ENCODE peak calls at places on chromosomes 3 and 15, in ten cellular contexts. N, U, K, T, P, H, X, L, Z and F are unnamed samples.
A peak's percentile ranks its signal among the peaks of the same experiment; 100 is the strongest.

GRCh38 chr3:157176108-157176507 is 16.2 kb upstream of the CCNL1 start:
- DNase-seq in K (no peak), Z (no peak), P (peak; percentile 48), L (no peak), T (no peak), N (no peak), H (peak; percentile 50), U (no peak), X (no peak), F (no peak)

GRCh38 chr3:90091557-90091956 is 984.1 kb downstream of the EPHA3 start:
- DNase-seq in K (peak; percentile 26), H (peak; percentile 43), L (no peak), U (peak; percentile 14), P (peak; percentile 48), N (no peak), Z (no peak), T (no peak), X (peak; percentile 17), F (no peak)

GRCh38 chr15:69080203-69080957 is 65.9 kb downstream of the NOX5 start:
- DNase-seq in T (peak; percentile 16), N (no peak), H (no peak), X (no peak), L (no peak), K (no peak), U (peak; percentile 48), Z (no peak), P (no peak), F (no peak)

GRCh38 chr15:67063689-67064606 is 1.5 kb upstream of the SMAD3 start:
- DNase-seq in U (no peak), N (no peak), X (peak; percentile 64), Z (no peak), T (no peak), P (no peak), L (no peak), H (no peak), K (peak; percentile 22), F (no peak)

GRCh38 chr3:69008980-69009379 is 4.5 kb downstream of the EOGT start:
- DNase-seq in N (no peak), L (no peak), P (no peak), T (no peak), H (peak; percentile 25), X (no peak), U (no peak), K (no peak), Z (no peak), F (no peak)

GRCh38 chr3:194168994-194169393 is 33.0 kb downstream of the HES1 start:
- DNase-seq in N (no peak), Z (no peak), P (no peak), H (no peak), X (no peak), K (no peak), U (peak; percentile 11), L (no peak), T (no peak), F (no peak)

GRCh38 chr15:72758195-72758594 is 25.4 kb downstream of the ADPGK start:
- DNase-seq in N (no peak), P (peak; percentile 89), K (no peak), T (peak; percentile 86), X (no peak), Z (peak; percentile 76), H (peak; percentile 97), L (no peak), U (peak; percentile 81), F (no peak)

GRCh38 chr3:172341482-172342059 is 106.7 kb downstream of the GHSR start:
- DNase-seq in T (peak; percentile 61), H (peak; percentile 79), U (peak; percentile 50), X (peak; percentile 75), Z (no peak), L (no peak), N (peak; percentile 38), P (peak; percentile 48), K (no peak), F (no peak)

GRCh38 chr3:65401359-65401810 is 637.3 kb downstream of the MAGI1 start:
- DNase-seq in X (no peak), T (no peak), N (no peak), K (no peak), U (no peak), P (no peak), H (no peak), Z (no peak), L (no peak), F (no peak)

GRCh38 chr15:88913017-88913849 is at the start of gene MFGE8:
- DNase-seq in N (peak; percentile 75), P (peak; percentile 88), L (no peak), X (peak; percentile 93), U (peak; percentile 81), H (peak; percentile 48), T (peak; percentile 85), K (peak; percentile 81), Z (peak; percentile 50), F (peak; percentile 64)

GRCh38 chr15:50259276-50259675 is 6.2 kb downstream of the HDC start:
- DNase-seq in Z (no peak), H (no peak), N (no peak), T (no peak), L (no peak), U (no peak), X (no peak), K (no peak), P (no peak), F (no peak)

GRCh38 chr3:16842710-16843270 is 42.0 kb upstream of the PLCL2 start:
- DNase-seq in N (no peak), P (no peak), X (no peak), H (no peak), T (no peak), K (no peak), L (no peak), Z (no peak), U (no peak), F (no peak)

GRCh38 chr3:142029052-142029642 is 120.2 kb downstream of the TFDP2 start:
- DNase-seq in K (no peak), T (no peak), L (no peak), N (no peak), Z (no peak), P (no peak), U (no peak), H (no peak), X (no peak), F (no peak)

GRCh38 chr15:70415330-70415884 is 317.7 kb upstream of the TLE3 start:
- DNase-seq in T (no peak), K (no peak), N (no peak), H (no peak), P (no peak), X (no peak), L (no peak), Z (no peak), U (no peak), F (no peak)

GRCh38 chr15:39692464-39693327 is 89.9 kb downstream of the FSIP1 start:
- DNase-seq in X (no peak), N (no peak), T (no peak), H (peak; percentile 51), Z (no peak), P (no peak), U (no peak), L (no peak), K (peak; percentile 12), F (no peak)

GRCh38 chr3:196662033-196662432 is 22.5 kb downstream of the NRROS start:
- DNase-seq in H (no peak), L (no peak), T (no peak), N (no peak), U (no peak), K (no peak), Z (no peak), X (no peak), P (no peak), F (no peak)

GRCh38 chr15:86644319-86644718 is 564.6 kb downstream of the AGBL1 start:
- DNase-seq in H (no peak), U (no peak), K (no peak), N (no peak), Z (no peak), T (no peak), L (no peak), P (no peak), X (no peak), F (no peak)

GRCh38 chr3:143363276-143363675 is 243.7 kb downstream of the CHST2 start:
- DNase-seq in Z (no peak), L (no peak), U (peak; percentile 44), P (no peak), K (no peak), N (no peak), H (no peak), X (peak; percentile 16), T (no peak), F (no peak)

GRCh38 chr15:39125904-39126303 is 455.0 kb upstream of the THBS1 start:
- DNase-seq in L (no peak), N (peak; percentile 32), U (no peak), P (no peak), T (peak; percentile 62), Z (peak; percentile 35), X (peak; percentile 48), H (peak; percentile 49), K (peak; percentile 31), F (no peak)

GRCh38 chr3:194953291-194953690 is 267.6 kb downstream of the FAM43A start:
- DNase-seq in K (no peak), N (no peak), Z (no peak), X (no peak), H (no peak), P (no peak), U (no peak), L (no peak), T (no peak), F (no peak)

GRCh38 chr15:47548986-47549385 is 168.3 kb upstream of the SEMA6D start:
- DNase-seq in Z (no peak), U (no peak), T (no peak), N (no peak), K (no peak), L (no peak), P (no peak), X (no peak), H (no peak), F (no peak)

GRCh38 chr15:67119238-67119846 is 53.9 kb downstream of the SMAD3 start:
- DNase-seq in P (no peak), X (no peak), N (no peak), H (no peak), K (no peak), T (no peak), Z (no peak), L (no peak), U (no peak), F (no peak)

GRCh38 chr3:48180530-48181253 is 7.5 kb downstream of the CDC25A start:
- DNase-seq in P (no peak), U (no peak), Z (no peak), H (no peak), X (no peak), T (no peak), N (no peak), K (no peak), L (no peak), F (no peak)

GRCh38 chr3:134471521-134472193 is 14.1 kb downstream of the ANAPC13 start:
- DNase-seq in K (no peak), X (no peak), H (peak; percentile 62), Z (no peak), L (no peak), U (peak; percentile 76), N (no peak), P (no peak), T (peak; percentile 83), F (no peak)

GRCh38 chr15:72078887-72079286 is 39.1 kb downstream of the MYO9A start:
- DNase-seq in K (no peak), U (no peak), L (no peak), H (no peak), Z (no peak), X (no peak), N (no peak), P (no peak), T (no peak), F (no peak)

GRCh38 chr15:22949074-22949547 is 31.1 kb downstream of the CYFIP1 start:
- DNase-seq in T (peak; percentile 49), Z (no peak), N (no peak), X (peak; percentile 79), U (peak; percentile 80), P (peak; percentile 72), K (peak; percentile 20), L (no peak), H (peak; percentile 80), F (peak; percentile 32)

GRCh38 chr15:99185731-99186130 is 63.6 kb downstream of the TTC23 start:
- DNase-seq in H (no peak), Z (no peak), P (no peak), L (no peak), T (no peak), K (no peak), N (no peak), X (no peak), U (no peak), F (no peak)

GRCh38 chr3:196988241-196989029 is 19.8 kb upstream of the PIGZ start:
- DNase-seq in N (no peak), K (no peak), X (peak; percentile 31), P (no peak), T (peak; percentile 25), L (no peak), U (no peak), H (no peak), Z (no peak), F (no peak)